ENCODE peak calls at places on chromosomes 5 and 9, in ten cellular contexts. One of them, this sample, is unnamed.
A peak's percentile ranks its signal among the peaks of the same experiment; 100 is the strongest.

GRCh38 chr5:180274695-180275094 is 17.2 kb downstream of the MAPK9 start:
- DNase-seq in choroid plexus epithelial cell: no peak
- DNase-seq in neural progenitor cell: no peak
- DNase-seq in AG09309: no peak
- DNase-seq in fibroblast of the aortic adventitia: no peak
- DNase-seq in lower leg skin: no peak
- DNase-seq in K562: no peak
- DNase-seq in brain microvascular endothelial cell: no peak
- DNase-seq in fibroblast of pulmonary artery: no peak
- DNase-seq in A549: no peak
- DNase-seq in this sample: no peak

GRCh38 chr5:109784687-109785086 is 95.0 kb downstream of the MAN2A1 start:
- DNase-seq in choroid plexus epithelial cell: peak; percentile 59
- DNase-seq in neural progenitor cell: no peak
- DNase-seq in AG09309: no peak
- DNase-seq in fibroblast of the aortic adventitia: no peak
- DNase-seq in lower leg skin: no peak
- DNase-seq in K562: no peak
- DNase-seq in brain microvascular endothelial cell: no peak
- DNase-seq in fibroblast of pulmonary artery: peak; percentile 16
- DNase-seq in A549: no peak
- DNase-seq in this sample: no peak

GRCh38 chr9:34047864-34048729 is 590 bp downstream of the UBAP2 start:
- DNase-seq in choroid plexus epithelial cell: peak; percentile 6
- DNase-seq in neural progenitor cell: peak; percentile 52
- DNase-seq in AG09309: no peak
- DNase-seq in fibroblast of the aortic adventitia: no peak
- DNase-seq in lower leg skin: peak; percentile 91
- DNase-seq in K562: peak; percentile 78
- DNase-seq in brain microvascular endothelial cell: no peak
- DNase-seq in fibroblast of pulmonary artery: no peak
- DNase-seq in A549: peak; percentile 61
- DNase-seq in this sample: no peak

GRCh38 chr5:164153469-164154172 is 648.2 kb downstream of the MAT2B start:
- DNase-seq in choroid plexus epithelial cell: no peak
- DNase-seq in neural progenitor cell: no peak
- DNase-seq in AG09309: no peak
- DNase-seq in fibroblast of the aortic adventitia: peak; percentile 90
- DNase-seq in lower leg skin: no peak
- DNase-seq in K562: no peak
- DNase-seq in brain microvascular endothelial cell: no peak
- DNase-seq in fibroblast of pulmonary artery: peak; percentile 8
- DNase-seq in A549: no peak
- DNase-seq in this sample: no peak

GRCh38 chr5:179769796-179770195 is 24.0 kb upstream of the LTC4S start:
- DNase-seq in choroid plexus epithelial cell: no peak
- DNase-seq in neural progenitor cell: no peak
- DNase-seq in AG09309: no peak
- DNase-seq in fibroblast of the aortic adventitia: no peak
- DNase-seq in lower leg skin: no peak
- DNase-seq in K562: no peak
- DNase-seq in brain microvascular endothelial cell: no peak
- DNase-seq in fibroblast of pulmonary artery: no peak
- DNase-seq in A549: no peak
- DNase-seq in this sample: no peak

GRCh38 chr5:59098743-59099142 is 515.9 kb downstream of the RAB3C start:
- DNase-seq in choroid plexus epithelial cell: no peak
- DNase-seq in neural progenitor cell: no peak
- DNase-seq in AG09309: no peak
- DNase-seq in fibroblast of the aortic adventitia: no peak
- DNase-seq in lower leg skin: no peak
- DNase-seq in K562: no peak
- DNase-seq in brain microvascular endothelial cell: no peak
- DNase-seq in fibroblast of pulmonary artery: no peak
- DNase-seq in A549: no peak
- DNase-seq in this sample: no peak

GRCh38 chr5:1640276-1640898 is 116.6 kb upstream of the LPCAT1 start:
- DNase-seq in choroid plexus epithelial cell: no peak
- DNase-seq in neural progenitor cell: no peak
- DNase-seq in AG09309: no peak
- DNase-seq in fibroblast of the aortic adventitia: no peak
- DNase-seq in lower leg skin: peak; percentile 70
- DNase-seq in K562: peak; percentile 6
- DNase-seq in brain microvascular endothelial cell: no peak
- DNase-seq in fibroblast of pulmonary artery: no peak
- DNase-seq in A549: no peak
- DNase-seq in this sample: no peak

GRCh38 chr5:57887851-57888621 is 405.4 kb upstream of the ACTBL2 start:
- DNase-seq in choroid plexus epithelial cell: peak; percentile 84
- DNase-seq in neural progenitor cell: peak; percentile 70
- DNase-seq in AG09309: peak; percentile 20
- DNase-seq in fibroblast of the aortic adventitia: peak; percentile 81
- DNase-seq in lower leg skin: no peak
- DNase-seq in K562: peak; percentile 29
- DNase-seq in brain microvascular endothelial cell: peak; percentile 67
- DNase-seq in fibroblast of pulmonary artery: peak; percentile 77
- DNase-seq in A549: peak; percentile 70
- DNase-seq in this sample: peak; percentile 59

GRCh38 chr5:38749861-38750260 is 96.0 kb upstream of the OSMR start:
- DNase-seq in choroid plexus epithelial cell: no peak
- DNase-seq in neural progenitor cell: no peak
- DNase-seq in AG09309: no peak
- DNase-seq in fibroblast of the aortic adventitia: no peak
- DNase-seq in lower leg skin: no peak
- DNase-seq in K562: no peak
- DNase-seq in brain microvascular endothelial cell: no peak
- DNase-seq in fibroblast of pulmonary artery: no peak
- DNase-seq in A549: no peak
- DNase-seq in this sample: no peak

GRCh38 chr5:38752622-38753021 is 93.2 kb upstream of the OSMR start:
- DNase-seq in choroid plexus epithelial cell: no peak
- DNase-seq in neural progenitor cell: no peak
- DNase-seq in AG09309: no peak
- DNase-seq in fibroblast of the aortic adventitia: no peak
- DNase-seq in lower leg skin: no peak
- DNase-seq in K562: no peak
- DNase-seq in brain microvascular endothelial cell: no peak
- DNase-seq in fibroblast of pulmonary artery: no peak
- DNase-seq in A549: no peak
- DNase-seq in this sample: no peak

GRCh38 chr5:38753776-38754175 is 92.0 kb upstream of the OSMR start:
- DNase-seq in choroid plexus epithelial cell: no peak
- DNase-seq in neural progenitor cell: no peak
- DNase-seq in AG09309: no peak
- DNase-seq in fibroblast of the aortic adventitia: no peak
- DNase-seq in lower leg skin: no peak
- DNase-seq in K562: no peak
- DNase-seq in brain microvascular endothelial cell: no peak
- DNase-seq in fibroblast of pulmonary artery: no peak
- DNase-seq in A549: no peak
- DNase-seq in this sample: peak; percentile 65

GRCh38 chr5:38755171-38755570 is 90.6 kb upstream of the OSMR start:
- DNase-seq in choroid plexus epithelial cell: peak; percentile 62
- DNase-seq in neural progenitor cell: no peak
- DNase-seq in AG09309: peak; percentile 28
- DNase-seq in fibroblast of the aortic adventitia: peak; percentile 78
- DNase-seq in lower leg skin: no peak
- DNase-seq in K562: no peak
- DNase-seq in brain microvascular endothelial cell: peak; percentile 72
- DNase-seq in fibroblast of pulmonary artery: peak; percentile 23
- DNase-seq in A549: no peak
- DNase-seq in this sample: peak; percentile 78

DNA sequence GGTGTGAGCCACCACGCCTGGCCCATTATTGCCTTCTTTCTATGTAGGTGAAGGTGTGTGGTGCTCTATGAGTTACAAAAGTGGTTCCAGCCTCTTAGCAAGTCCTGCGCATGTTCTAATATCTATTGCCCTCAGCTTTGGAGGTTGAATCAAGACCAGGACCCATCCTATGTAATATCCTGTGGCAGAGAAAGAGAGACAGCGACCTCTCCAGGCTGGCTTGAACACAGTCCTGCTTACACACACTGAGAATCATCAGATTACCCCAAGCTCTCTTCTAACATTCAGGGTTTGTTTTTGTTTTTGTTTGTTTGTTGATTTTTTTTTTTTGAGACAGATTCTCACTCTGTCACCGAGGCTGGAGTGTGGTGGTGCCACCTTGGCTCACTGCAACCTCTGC is 94.7 kb upstream of the OSMR start:
- DNase-seq in choroid plexus epithelial cell: peak; percentile 42
- DNase-seq in neural progenitor cell: no peak
- DNase-seq in AG09309: no peak
- DNase-seq in fibroblast of the aortic adventitia: no peak
- DNase-seq in lower leg skin: no peak
- DNase-seq in K562: no peak
- DNase-seq in brain microvascular endothelial cell: no peak
- DNase-seq in fibroblast of pulmonary artery: peak; percentile 28
- DNase-seq in A549: no peak
- DNase-seq in this sample: no peak
- TF ChIP-seq CTCF in choroid plexus epithelial cell: peak; percentile 48
- TF ChIP-seq CTCF in neural progenitor cell: peak; percentile 49
- TF ChIP-seq CTCF in AG09309: no peak
- TF ChIP-seq CTCF in fibroblast of the aortic adventitia: no peak
- TF ChIP-seq CTCF in lower leg skin: no peak
- TF ChIP-seq CTCF in K562: peak; percentile 35
- TF ChIP-seq CTCF in brain microvascular endothelial cell: peak; percentile 27
- TF ChIP-seq CTCF in fibroblast of pulmonary artery: peak; percentile 26
- TF ChIP-seq CTCF in A549: no peak
- TF ChIP-seq CTCF in this sample: no peak

GRCh38 chr5:55994502-55994997 is at the start of gene IL6ST:
- DNase-seq in choroid plexus epithelial cell: peak; percentile 78
- DNase-seq in neural progenitor cell: no peak
- DNase-seq in AG09309: no peak
- DNase-seq in fibroblast of the aortic adventitia: peak; percentile 90
- DNase-seq in lower leg skin: no peak
- DNase-seq in K562: no peak
- DNase-seq in brain microvascular endothelial cell: peak; percentile 77
- DNase-seq in fibroblast of pulmonary artery: peak; percentile 95
- DNase-seq in A549: peak; percentile 60
- DNase-seq in this sample: peak; percentile 42

GRCh38 chr5:55989860-55990259 is 4.9 kb downstream of the IL6ST start:
- DNase-seq in choroid plexus epithelial cell: peak; percentile 14
- DNase-seq in neural progenitor cell: no peak
- DNase-seq in AG09309: no peak
- DNase-seq in fibroblast of the aortic adventitia: no peak
- DNase-seq in lower leg skin: no peak
- DNase-seq in K562: no peak
- DNase-seq in brain microvascular endothelial cell: no peak
- DNase-seq in fibroblast of pulmonary artery: no peak
- DNase-seq in A549: no peak
- DNase-seq in this sample: no peak

GRCh38 chr5:55993628-55994501 is 898 bp downstream of the IL6ST start:
- DNase-seq in choroid plexus epithelial cell: peak; percentile 33
- DNase-seq in neural progenitor cell: no peak
- DNase-seq in AG09309: no peak
- DNase-seq in fibroblast of the aortic adventitia: peak; percentile 47
- DNase-seq in lower leg skin: no peak
- DNase-seq in K562: no peak
- DNase-seq in brain microvascular endothelial cell: no peak
- DNase-seq in fibroblast of pulmonary artery: peak; percentile 28
- DNase-seq in A549: no peak
- DNase-seq in this sample: no peak

GRCh38 chr5:55993013-55993412 is 1.8 kb downstream of the IL6ST start:
- DNase-seq in choroid plexus epithelial cell: peak; percentile 52
- DNase-seq in neural progenitor cell: peak; percentile 11
- DNase-seq in AG09309: no peak
- DNase-seq in fibroblast of the aortic adventitia: peak; percentile 69
- DNase-seq in lower leg skin: no peak
- DNase-seq in K562: no peak
- DNase-seq in brain microvascular endothelial cell: no peak
- DNase-seq in fibroblast of pulmonary artery: peak; percentile 59
- DNase-seq in A549: no peak
- DNase-seq in this sample: no peak

GRCh38 chr5:55991768-55992486 is 2.8 kb downstream of the IL6ST start:
- DNase-seq in choroid plexus epithelial cell: peak; percentile 39
- DNase-seq in neural progenitor cell: no peak
- DNase-seq in AG09309: no peak
- DNase-seq in fibroblast of the aortic adventitia: peak; percentile 40
- DNase-seq in lower leg skin: no peak
- DNase-seq in K562: no peak
- DNase-seq in brain microvascular endothelial cell: no peak
- DNase-seq in fibroblast of pulmonary artery: peak; percentile 36
- DNase-seq in A549: no peak
- DNase-seq in this sample: no peak
- H3K4me3 ChIP-seq in choroid plexus epithelial cell: peak overlapping the region; percentile 98
- H3K4me3 ChIP-seq in neural progenitor cell: no peak overlapping the region
- H3K4me3 ChIP-seq in AG09309: peak overlapping the region; percentile 15
- H3K4me3 ChIP-seq in fibroblast of the aortic adventitia: peak overlapping the region; percentile 87
- H3K4me3 ChIP-seq in lower leg skin: no peak overlapping the region
- H3K4me3 ChIP-seq in K562: no peak overlapping the region
- H3K4me3 ChIP-seq in brain microvascular endothelial cell: peak overlapping the region; percentile 82
- H3K4me3 ChIP-seq in fibroblast of pulmonary artery: peak overlapping the region; percentile 94
- H3K4me3 ChIP-seq in A549: peak overlapping the region; percentile 80
- H3K4me3 ChIP-seq in this sample: peak overlapping the region; percentile 88

DNA sequence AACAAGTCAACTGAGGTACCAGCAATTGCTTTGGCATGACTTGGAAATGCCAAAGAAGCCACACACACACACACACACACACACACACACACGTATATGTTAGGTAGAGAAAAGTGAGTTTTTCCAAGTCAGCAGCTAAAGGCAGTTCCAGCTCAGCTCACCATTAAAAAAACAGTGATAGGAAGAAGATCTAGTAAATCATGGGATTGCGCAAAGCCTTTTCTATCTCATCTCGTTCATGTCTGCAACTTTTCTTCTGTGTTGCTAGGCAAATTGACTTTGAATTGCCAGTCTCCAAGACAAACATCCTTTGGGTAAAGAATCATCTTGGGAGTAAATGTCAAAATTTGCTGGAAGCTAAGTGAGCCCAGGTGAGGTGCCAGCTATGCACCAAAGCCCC is 500.1 kb downstream of the ENC1 start:
- DNase-seq in choroid plexus epithelial cell: no peak
- DNase-seq in neural progenitor cell: no peak
- DNase-seq in AG09309: no peak
- DNase-seq in fibroblast of the aortic adventitia: peak; percentile 15
- DNase-seq in lower leg skin: no peak
- DNase-seq in K562: no peak
- DNase-seq in brain microvascular endothelial cell: no peak
- DNase-seq in fibroblast of pulmonary artery: peak; percentile 22
- DNase-seq in A549: no peak
- DNase-seq in this sample: no peak
- TF ChIP-seq CTCF in choroid plexus epithelial cell: no peak
- TF ChIP-seq CTCF in neural progenitor cell: no peak
- TF ChIP-seq CTCF in AG09309: no peak
- TF ChIP-seq CTCF in fibroblast of the aortic adventitia: no peak
- TF ChIP-seq CTCF in lower leg skin: no peak
- TF ChIP-seq CTCF in K562: no peak
- TF ChIP-seq CTCF in brain microvascular endothelial cell: no peak
- TF ChIP-seq CTCF in fibroblast of pulmonary artery: no peak
- TF ChIP-seq CTCF in A549: no peak
- TF ChIP-seq CTCF in this sample: no peak

GRCh38 chr5:96431376-96432244 is 1.4 kb downstream of the PCSK1 start:
- DNase-seq in choroid plexus epithelial cell: peak; percentile 57
- DNase-seq in neural progenitor cell: peak; percentile 57
- DNase-seq in AG09309: no peak
- DNase-seq in fibroblast of the aortic adventitia: peak; percentile 53
- DNase-seq in lower leg skin: no peak
- DNase-seq in K562: peak; percentile 8
- DNase-seq in brain microvascular endothelial cell: peak; percentile 77
- DNase-seq in fibroblast of pulmonary artery: peak; percentile 36
- DNase-seq in A549: no peak
- DNase-seq in this sample: peak; percentile 45

GRCh38 chr5:96432245-96433065 is 593 bp downstream of the PCSK1 start:
- DNase-seq in choroid plexus epithelial cell: peak; percentile 16
- DNase-seq in neural progenitor cell: peak; percentile 85
- DNase-seq in AG09309: no peak
- DNase-seq in fibroblast of the aortic adventitia: no peak
- DNase-seq in lower leg skin: no peak
- DNase-seq in K562: no peak
- DNase-seq in brain microvascular endothelial cell: no peak
- DNase-seq in fibroblast of pulmonary artery: no peak
- DNase-seq in A549: no peak
- DNase-seq in this sample: peak; percentile 75

GRCh38 chr5:96434201-96434645 is 1.2 kb upstream of the PCSK1 start:
- DNase-seq in choroid plexus epithelial cell: peak; percentile 84
- DNase-seq in neural progenitor cell: peak; percentile 92
- DNase-seq in AG09309: peak; percentile 25
- DNase-seq in fibroblast of the aortic adventitia: peak; percentile 76
- DNase-seq in lower leg skin: no peak
- DNase-seq in K562: peak; percentile 43
- DNase-seq in brain microvascular endothelial cell: peak; percentile 73
- DNase-seq in fibroblast of pulmonary artery: peak; percentile 87
- DNase-seq in A549: peak; percentile 36
- DNase-seq in this sample: peak; percentile 72

GRCh38 chr5:96427823-96428222 is 5.2 kb downstream of the PCSK1 start:
- DNase-seq in choroid plexus epithelial cell: peak; percentile 48
- DNase-seq in neural progenitor cell: peak; percentile 53
- DNase-seq in AG09309: no peak
- DNase-seq in fibroblast of the aortic adventitia: peak; percentile 26
- DNase-seq in lower leg skin: no peak
- DNase-seq in K562: no peak
- DNase-seq in brain microvascular endothelial cell: peak; percentile 30
- DNase-seq in fibroblast of pulmonary artery: peak; percentile 56
- DNase-seq in A549: no peak
- DNase-seq in this sample: no peak

DNA sequence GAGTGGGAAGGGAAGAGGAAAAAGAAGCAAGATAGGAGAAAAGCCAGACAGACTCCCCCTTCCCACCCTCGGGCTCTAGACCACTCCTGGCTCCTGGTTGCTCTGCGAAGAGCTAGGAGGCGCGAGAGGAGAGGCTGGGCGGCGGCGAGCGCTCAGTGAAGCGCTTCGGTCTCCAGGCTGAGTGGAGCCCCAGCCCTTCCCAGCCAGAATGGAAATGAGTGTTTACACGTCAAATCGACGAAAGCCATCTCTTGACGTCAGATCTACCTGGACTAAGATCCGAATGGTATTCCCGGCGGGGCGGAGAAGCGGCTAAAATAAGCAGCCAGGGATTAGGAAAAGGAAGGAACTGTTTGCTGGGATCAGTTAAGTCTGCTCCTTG is at the start of gene PCSK1:
- DNase-seq in choroid plexus epithelial cell: no peak
- DNase-seq in neural progenitor cell: peak; percentile 70
- DNase-seq in AG09309: no peak
- DNase-seq in fibroblast of the aortic adventitia: no peak
- DNase-seq in lower leg skin: no peak
- DNase-seq in K562: no peak
- DNase-seq in brain microvascular endothelial cell: no peak
- DNase-seq in fibroblast of pulmonary artery: no peak
- DNase-seq in A549: no peak
- DNase-seq in this sample: no peak
- H3K4me3 ChIP-seq in choroid plexus epithelial cell: no peak within 1 kb of the TSS
- H3K4me3 ChIP-seq in neural progenitor cell: peak within 1 kb of the TSS; percentile 75
- H3K4me3 ChIP-seq in AG09309: no peak within 1 kb of the TSS
- H3K4me3 ChIP-seq in fibroblast of the aortic adventitia: no peak within 1 kb of the TSS
- H3K4me3 ChIP-seq in lower leg skin: no peak within 1 kb of the TSS
- H3K4me3 ChIP-seq in K562: no peak within 1 kb of the TSS
- H3K4me3 ChIP-seq in brain microvascular endothelial cell: peak within 1 kb of the TSS; percentile 24
- H3K4me3 ChIP-seq in fibroblast of pulmonary artery: no peak within 1 kb of the TSS
- H3K4me3 ChIP-seq in A549: no peak within 1 kb of the TSS
- H3K4me3 ChIP-seq in this sample: peak within 1 kb of the TSS; percentile 32

This sample was measured in astrocyte of the cerebellum.